ENCODE peak calls at places on chromosome 3, in six cellular contexts. One of them, this sample, is unnamed.

GRCh38 chr3:4907647-4908046 is 71.6 kb upstream of the BHLHE40 start:
- DNase-seq in CD4-positive, CD25-positive, alpha-beta regulatory T cell: no peak
- DNase-seq in choroid plexus epithelial cell: no peak
- DNase-seq in fibroblast of mammary gland: no peak
- DNase-seq in body of pancreas: no peak
- DNase-seq in tibial nerve: no peak
- DNase-seq in this sample: no peak

GRCh38 chr3:157388976-157389375 is 47.7 kb upstream of the PTX3 start:
- DNase-seq in CD4-positive, CD25-positive, alpha-beta regulatory T cell: no peak
- DNase-seq in tibial nerve: no peak
- DNase-seq in fibroblast of mammary gland: peak
- DNase-seq in body of pancreas: no peak
- DNase-seq in choroid plexus epithelial cell: peak
- DNase-seq in this sample: no peak

GRCh38 chr3:159765860-159766294 is 222.8 kb upstream of the IL12A start:
- DNase-seq in choroid plexus epithelial cell: no peak
- DNase-seq in tibial nerve: no peak
- DNase-seq in fibroblast of mammary gland: no peak
- DNase-seq in body of pancreas: no peak
- DNase-seq in CD4-positive, CD25-positive, alpha-beta regulatory T cell: no peak
- DNase-seq in this sample: no peak

GRCh38 chr3:94136133-94136532 is 73.3 kb downstream of the NSUN3 start:
- DNase-seq in CD4-positive, CD25-positive, alpha-beta regulatory T cell: no peak
- DNase-seq in fibroblast of mammary gland: no peak
- DNase-seq in tibial nerve: no peak
- DNase-seq in body of pancreas: no peak
- DNase-seq in choroid plexus epithelial cell: no peak
- DNase-seq in this sample: no peak

GRCh38 chr3:100022506-100022905 is 91.8 kb downstream of the FILIP1L start:
- DNase-seq in choroid plexus epithelial cell: no peak
- DNase-seq in tibial nerve: no peak
- DNase-seq in CD4-positive, CD25-positive, alpha-beta regulatory T cell: no peak
- DNase-seq in body of pancreas: no peak
- DNase-seq in fibroblast of mammary gland: no peak
- DNase-seq in this sample: no peak

GRCh38 chr3:45968706-45969105 is 25.4 kb downstream of the CXCR6 start:
- DNase-seq in tibial nerve: no peak
- DNase-seq in body of pancreas: no peak
- DNase-seq in choroid plexus epithelial cell: peak
- DNase-seq in fibroblast of mammary gland: peak
- DNase-seq in CD4-positive, CD25-positive, alpha-beta regulatory T cell: no peak
- DNase-seq in this sample: no peak

GRCh38 chr3:52188586-52189404 is 9.2 kb upstream of the ALAS1 start:
- DNase-seq in body of pancreas: no peak
- DNase-seq in tibial nerve: no peak
- DNase-seq in CD4-positive, CD25-positive, alpha-beta regulatory T cell: peak
- DNase-seq in fibroblast of mammary gland: no peak
- DNase-seq in choroid plexus epithelial cell: no peak
- DNase-seq in this sample: no peak

GRCh38 chr3:105791134-105791533 is 77.7 kb downstream of the CBLB start:
- DNase-seq in tibial nerve: peak
- DNase-seq in CD4-positive, CD25-positive, alpha-beta regulatory T cell: no peak
- DNase-seq in body of pancreas: no peak
- DNase-seq in choroid plexus epithelial cell: peak
- DNase-seq in fibroblast of mammary gland: peak
- DNase-seq in this sample: no peak

GRCh38 chr3:160756907-160757623 is 1.0 kb downstream of the PPM1L start:
- DNase-seq in body of pancreas: peak
- DNase-seq in CD4-positive, CD25-positive, alpha-beta regulatory T cell: no peak
- DNase-seq in fibroblast of mammary gland: no peak
- DNase-seq in tibial nerve: no peak
- DNase-seq in choroid plexus epithelial cell: no peak
- DNase-seq in this sample: no peak

GRCh38 chr3:126524429-126524988 is 554 bp downstream of the CHST13 start:
- DNase-seq in CD4-positive, CD25-positive, alpha-beta regulatory T cell: no peak
- DNase-seq in fibroblast of mammary gland: no peak
- DNase-seq in body of pancreas: no peak
- DNase-seq in choroid plexus epithelial cell: no peak
- DNase-seq in tibial nerve: no peak
- DNase-seq in this sample: no peak

GRCh38 chr3:87358066-87358465 is 81.7 kb upstream of the POU1F1 start:
- DNase-seq in choroid plexus epithelial cell: no peak
- DNase-seq in CD4-positive, CD25-positive, alpha-beta regulatory T cell: no peak
- DNase-seq in tibial nerve: no peak
- DNase-seq in body of pancreas: no peak
- DNase-seq in fibroblast of mammary gland: no peak
- DNase-seq in this sample: no peak

GRCh38 chr3:3119393-3119851 is 7.3 kb upstream of the TRNT1 start:
- DNase-seq in choroid plexus epithelial cell: no peak
- DNase-seq in fibroblast of mammary gland: peak
- DNase-seq in CD4-positive, CD25-positive, alpha-beta regulatory T cell: no peak
- DNase-seq in body of pancreas: no peak
- DNase-seq in tibial nerve: no peak
- DNase-seq in this sample: no peak

GRCh38 chr3:48435223-48435595 is 4.7 kb downstream of the CCDC51 start:
- DNase-seq in CD4-positive, CD25-positive, alpha-beta regulatory T cell: no peak
- DNase-seq in choroid plexus epithelial cell: no peak
- DNase-seq in fibroblast of mammary gland: no peak
- DNase-seq in tibial nerve: no peak
- DNase-seq in body of pancreas: no peak
- DNase-seq in this sample: no peak

GRCh38 chr3:54663558-54664114 is 264.2 kb downstream of the LRTM1 start:
- DNase-seq in tibial nerve: peak
- DNase-seq in choroid plexus epithelial cell: no peak
- DNase-seq in CD4-positive, CD25-positive, alpha-beta regulatory T cell: no peak
- DNase-seq in fibroblast of mammary gland: no peak
- DNase-seq in body of pancreas: no peak
- DNase-seq in this sample: no peak

GRCh38 chr3:124442463-124442862 is 287.8 kb upstream of the UMPS start:
- DNase-seq in choroid plexus epithelial cell: no peak
- DNase-seq in CD4-positive, CD25-positive, alpha-beta regulatory T cell: no peak
- DNase-seq in body of pancreas: no peak
- DNase-seq in fibroblast of mammary gland: peak
- DNase-seq in tibial nerve: no peak
- DNase-seq in this sample: no peak

GRCh38 chr3:188185717-188186236 is 31.8 kb downstream of the LPP start:
- DNase-seq in choroid plexus epithelial cell: peak
- DNase-seq in tibial nerve: no peak
- DNase-seq in CD4-positive, CD25-positive, alpha-beta regulatory T cell: no peak
- DNase-seq in body of pancreas: peak
- DNase-seq in fibroblast of mammary gland: no peak
- DNase-seq in this sample: no peak

GRCh38 chr3:123105201-123106189 is 38.7 kb downstream of the PDIA5 start:
- DNase-seq in fibroblast of mammary gland: no peak
- DNase-seq in choroid plexus epithelial cell: no peak
- DNase-seq in tibial nerve: no peak
- DNase-seq in body of pancreas: no peak
- DNase-seq in CD4-positive, CD25-positive, alpha-beta regulatory T cell: no peak
- DNase-seq in this sample: no peak

GRCh38 chr3:151864423-151865101 is 8.9 kb upstream of the SUCNR1 start:
- DNase-seq in body of pancreas: no peak
- DNase-seq in tibial nerve: no peak
- DNase-seq in fibroblast of mammary gland: peak
- DNase-seq in choroid plexus epithelial cell: peak
- DNase-seq in CD4-positive, CD25-positive, alpha-beta regulatory T cell: no peak
- DNase-seq in this sample: no peak

GRCh38 chr3:112974894-112975293 is at the start of gene CD200R1:
- DNase-seq in fibroblast of mammary gland: no peak
- DNase-seq in body of pancreas: no peak
- DNase-seq in tibial nerve: no peak
- DNase-seq in CD4-positive, CD25-positive, alpha-beta regulatory T cell: no peak
- DNase-seq in choroid plexus epithelial cell: no peak
- DNase-seq in this sample: no peak

GRCh38 chr3:177371903-177372302 is 174.6 kb upstream of the TBL1XR1 start:
- DNase-seq in choroid plexus epithelial cell: no peak
- DNase-seq in tibial nerve: no peak
- DNase-seq in CD4-positive, CD25-positive, alpha-beta regulatory T cell: no peak
- DNase-seq in body of pancreas: no peak
- DNase-seq in fibroblast of mammary gland: no peak
- DNase-seq in this sample: no peak

GRCh38 chr3:145244327-145244726 is 916.7 kb downstream of the PLOD2 start:
- DNase-seq in CD4-positive, CD25-positive, alpha-beta regulatory T cell: no peak
- DNase-seq in body of pancreas: no peak
- DNase-seq in fibroblast of mammary gland: no peak
- DNase-seq in choroid plexus epithelial cell: no peak
- DNase-seq in tibial nerve: no peak
- DNase-seq in this sample: no peak
- H3K4me3 ChIP-seq in CD4-positive, CD25-positive, alpha-beta regulatory T cell: no peak
- H3K4me3 ChIP-seq in body of pancreas: no peak
- H3K4me3 ChIP-seq in fibroblast of mammary gland: no peak
- H3K4me3 ChIP-seq in choroid plexus epithelial cell: no peak
- H3K4me3 ChIP-seq in tibial nerve: no peak
- H3K4me3 ChIP-seq in this sample: no peak

GRCh38 chr3:60887574-60887973 is 363.7 kb downstream of the FHIT start:
- DNase-seq in tibial nerve: no peak
- DNase-seq in body of pancreas: no peak
- DNase-seq in choroid plexus epithelial cell: no peak
- DNase-seq in fibroblast of mammary gland: no peak
- DNase-seq in CD4-positive, CD25-positive, alpha-beta regulatory T cell: no peak
- DNase-seq in this sample: no peak

GRCh38 chr3:60884005-60884404 is 367.2 kb downstream of the FHIT start:
- DNase-seq in fibroblast of mammary gland: no peak
- DNase-seq in CD4-positive, CD25-positive, alpha-beta regulatory T cell: no peak
- DNase-seq in body of pancreas: no peak
- DNase-seq in choroid plexus epithelial cell: no peak
- DNase-seq in tibial nerve: no peak
- DNase-seq in this sample: no peak

GRCh38 chr3:60890226-60890625 is 361.0 kb downstream of the FHIT start:
- DNase-seq in tibial nerve: no peak
- DNase-seq in CD4-positive, CD25-positive, alpha-beta regulatory T cell: no peak
- DNase-seq in fibroblast of mammary gland: no peak
- DNase-seq in choroid plexus epithelial cell: no peak
- DNase-seq in body of pancreas: peak
- DNase-seq in this sample: no peak

DNA sequence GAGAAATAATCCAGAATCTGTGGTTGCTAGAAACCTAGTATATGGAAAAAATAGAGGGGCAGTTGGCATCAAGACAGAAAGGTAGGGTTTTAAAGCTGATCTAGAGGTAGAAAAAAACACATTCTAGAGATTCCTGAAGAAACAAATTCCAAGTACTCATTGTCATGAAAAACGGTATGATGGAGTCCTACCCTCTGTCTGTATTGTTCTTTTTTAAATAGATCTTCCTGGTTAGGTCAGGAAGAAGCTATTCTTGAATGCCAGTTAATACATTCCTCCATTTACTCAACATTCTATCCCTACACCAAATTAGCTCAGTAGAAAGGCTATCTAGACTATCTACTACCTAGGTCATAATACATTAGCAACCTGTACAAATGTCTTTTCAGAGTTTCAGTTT is 364.7 kb downstream of the FHIT start:
- DNase-seq in tibial nerve: no peak
- DNase-seq in body of pancreas: no peak
- DNase-seq in choroid plexus epithelial cell: no peak
- DNase-seq in CD4-positive, CD25-positive, alpha-beta regulatory T cell: no peak
- DNase-seq in fibroblast of mammary gland: no peak
- DNase-seq in this sample: no peak
- H3K4me3 ChIP-seq in tibial nerve: no peak
- H3K4me3 ChIP-seq in body of pancreas: no peak
- H3K4me3 ChIP-seq in choroid plexus epithelial cell: no peak
- H3K4me3 ChIP-seq in CD4-positive, CD25-positive, alpha-beta regulatory T cell: no peak
- H3K4me3 ChIP-seq in fibroblast of mammary gland: no peak
- H3K4me3 ChIP-seq in this sample: no peak

GRCh38 chr3:142623209-142623608 is 27.0 kb downstream of the PLS1 start:
- DNase-seq in tibial nerve: no peak
- DNase-seq in body of pancreas: no peak
- DNase-seq in CD4-positive, CD25-positive, alpha-beta regulatory T cell: no peak
- DNase-seq in choroid plexus epithelial cell: no peak
- DNase-seq in fibroblast of mammary gland: no peak
- DNase-seq in this sample: no peak
- H3K4me3 ChIP-seq in tibial nerve: no peak
- H3K4me3 ChIP-seq in body of pancreas: no peak
- H3K4me3 ChIP-seq in CD4-positive, CD25-positive, alpha-beta regulatory T cell: no peak
- H3K4me3 ChIP-seq in choroid plexus epithelial cell: no peak
- H3K4me3 ChIP-seq in fibroblast of mammary gland: no peak
- H3K4me3 ChIP-seq in this sample: no peak

GRCh38 chr3:171770689-171771620 is 39.3 kb downstream of the PLD1 start:
- DNase-seq in body of pancreas: peak
- DNase-seq in tibial nerve: peak
- DNase-seq in choroid plexus epithelial cell: peak
- DNase-seq in CD4-positive, CD25-positive, alpha-beta regulatory T cell: no peak
- DNase-seq in fibroblast of mammary gland: peak
- DNase-seq in this sample: no peak
- H3K4me3 ChIP-seq in body of pancreas: no peak
- H3K4me3 ChIP-seq in tibial nerve: peak
- H3K4me3 ChIP-seq in choroid plexus epithelial cell: peak
- H3K4me3 ChIP-seq in CD4-positive, CD25-positive, alpha-beta regulatory T cell: no peak
- H3K4me3 ChIP-seq in fibroblast of mammary gland: peak
- H3K4me3 ChIP-seq in this sample: peak

DNA sequence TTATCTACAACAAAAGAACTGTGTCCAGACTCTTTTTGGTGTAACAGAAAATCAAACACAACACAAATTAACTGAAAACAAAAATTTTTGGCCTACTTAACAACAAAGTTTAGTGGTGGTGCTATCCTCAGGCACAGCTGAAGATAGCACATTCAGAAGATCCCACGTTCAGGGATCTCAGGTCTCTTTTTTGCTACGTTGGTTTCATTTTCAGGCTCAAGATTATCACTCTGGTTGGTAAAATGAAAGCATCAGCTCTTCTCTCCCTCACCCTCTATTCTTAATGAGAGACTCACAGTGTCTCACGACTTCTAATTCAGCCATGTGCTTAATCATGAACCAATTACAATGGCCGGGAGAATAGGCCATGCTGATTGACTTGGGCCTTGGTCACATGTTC is 146.9 kb upstream of the PTPRG start:
- DNase-seq in body of pancreas: no peak
- DNase-seq in tibial nerve: no peak
- DNase-seq in CD4-positive, CD25-positive, alpha-beta regulatory T cell: peak
- DNase-seq in choroid plexus epithelial cell: no peak
- DNase-seq in fibroblast of mammary gland: no peak
- DNase-seq in this sample: no peak
- H3K4me3 ChIP-seq in body of pancreas: no peak
- H3K4me3 ChIP-seq in tibial nerve: no peak
- H3K4me3 ChIP-seq in CD4-positive, CD25-positive, alpha-beta regulatory T cell: no peak
- H3K4me3 ChIP-seq in choroid plexus epithelial cell: no peak
- H3K4me3 ChIP-seq in fibroblast of mammary gland: no peak
- H3K4me3 ChIP-seq in this sample: no peak

GRCh38 chr3:98761656-98762229 is 1.4 kb upstream of the ST3GAL6 start:
- DNase-seq in choroid plexus epithelial cell: no peak
- DNase-seq in fibroblast of mammary gland: no peak
- DNase-seq in body of pancreas: no peak
- DNase-seq in tibial nerve: no peak
- DNase-seq in CD4-positive, CD25-positive, alpha-beta regulatory T cell: no peak
- DNase-seq in this sample: no peak

GRCh38 chr3:98765721-98766120 is 2.6 kb downstream of the ST3GAL6 start:
- DNase-seq in fibroblast of mammary gland: no peak
- DNase-seq in tibial nerve: no peak
- DNase-seq in CD4-positive, CD25-positive, alpha-beta regulatory T cell: no peak
- DNase-seq in body of pancreas: no peak
- DNase-seq in choroid plexus epithelial cell: no peak
- DNase-seq in this sample: no peak

GRCh38 chr3:98763814-98764691 is 913 bp downstream of the ST3GAL6 start:
- DNase-seq in choroid plexus epithelial cell: peak
- DNase-seq in CD4-positive, CD25-positive, alpha-beta regulatory T cell: no peak
- DNase-seq in fibroblast of mammary gland: no peak
- DNase-seq in body of pancreas: no peak
- DNase-seq in tibial nerve: no peak
- DNase-seq in this sample: no peak

GRCh38 chr3:98764692-98765002 is 1.5 kb downstream of the ST3GAL6 start:
- DNase-seq in fibroblast of mammary gland: no peak
- DNase-seq in body of pancreas: no peak
- DNase-seq in tibial nerve: no peak
- DNase-seq in choroid plexus epithelial cell: no peak
- DNase-seq in CD4-positive, CD25-positive, alpha-beta regulatory T cell: no peak
- DNase-seq in this sample: no peak

GRCh38 chr3:98763076-98763475 is at the start of gene ST3GAL6:
- DNase-seq in tibial nerve: peak
- DNase-seq in body of pancreas: peak
- DNase-seq in fibroblast of mammary gland: peak
- DNase-seq in CD4-positive, CD25-positive, alpha-beta regulatory T cell: no peak
- DNase-seq in choroid plexus epithelial cell: peak
- DNase-seq in this sample: no peak
- H3K4me3 ChIP-seq in tibial nerve: no peak
- H3K4me3 ChIP-seq in body of pancreas: no peak
- H3K4me3 ChIP-seq in fibroblast of mammary gland: no peak
- H3K4me3 ChIP-seq in CD4-positive, CD25-positive, alpha-beta regulatory T cell: no peak
- H3K4me3 ChIP-seq in choroid plexus epithelial cell: no peak
- H3K4me3 ChIP-seq in this sample: no peak

This sample was measured in breast epithelium.